ENCODE peak calls at places on chromosomes 12 and 14, in six cellular contexts. One of them, this sample, is unnamed.

GRCh38 chr12:54019924-54020586 is 8.2 kb upstream of the HOXC6 start:
- DNase-seq in NCI-H460: no peak
- DNase-seq in GM19239: no peak
- DNase-seq in smooth muscle cell of the brain vasculature: no peak
- DNase-seq in GM23338: no peak
- DNase-seq in endothelial cell: no peak
- DNase-seq in this sample: no peak

GRCh38 chr12:64221656-64222010 is 463 bp downstream of the KICS2 start:
- DNase-seq in endothelial cell: peak
- DNase-seq in smooth muscle cell of the brain vasculature: peak
- DNase-seq in GM19239: peak
- DNase-seq in GM23338: peak
- DNase-seq in NCI-H460: peak
- DNase-seq in this sample: peak

GRCh38 chr12:52650520-52651081 is 1.4 kb downstream of the KRT2 start:
- DNase-seq in smooth muscle cell of the brain vasculature: no peak
- DNase-seq in GM19239: no peak
- DNase-seq in NCI-H460: no peak
- DNase-seq in endothelial cell: no peak
- DNase-seq in GM23338: no peak
- DNase-seq in this sample: no peak

GRCh38 chr14:77044776-77045569 is 16.5 kb upstream of the IRF2BPL start:
- DNase-seq in smooth muscle cell of the brain vasculature: no peak
- DNase-seq in endothelial cell: no peak
- DNase-seq in GM19239: no peak
- DNase-seq in GM23338: peak
- DNase-seq in NCI-H460: no peak
- DNase-seq in this sample: no peak

GRCh38 chr14:63308723-63309317 is 9.9 kb downstream of the GPHB5 start:
- DNase-seq in smooth muscle cell of the brain vasculature: no peak
- DNase-seq in NCI-H460: peak
- DNase-seq in GM19239: no peak
- DNase-seq in endothelial cell: peak
- DNase-seq in GM23338: peak
- DNase-seq in this sample: no peak

GRCh38 chr12:53071591-53072551 is 7.3 kb downstream of the SPRYD3 start:
- DNase-seq in smooth muscle cell of the brain vasculature: no peak
- DNase-seq in NCI-H460: no peak
- DNase-seq in GM23338: no peak
- DNase-seq in GM19239: no peak
- DNase-seq in endothelial cell: no peak
- DNase-seq in this sample: no peak

GRCh38 chr14:34713681-34714319 is 593 bp downstream of the CFL2 start:
- DNase-seq in GM19239: no peak
- DNase-seq in NCI-H460: no peak
- DNase-seq in endothelial cell: no peak
- DNase-seq in smooth muscle cell of the brain vasculature: no peak
- DNase-seq in GM23338: peak
- DNase-seq in this sample: no peak

GRCh38 chr14:37637341-37637740 is 41.9 kb downstream of the TTC6 start:
- DNase-seq in GM23338: peak
- DNase-seq in NCI-H460: no peak
- DNase-seq in GM19239: no peak
- DNase-seq in smooth muscle cell of the brain vasculature: no peak
- DNase-seq in endothelial cell: no peak
- DNase-seq in this sample: no peak

GRCh38 chr12:24996820-24997219 is 47.9 kb upstream of the BCAT1 start:
- DNase-seq in endothelial cell: no peak
- DNase-seq in smooth muscle cell of the brain vasculature: no peak
- DNase-seq in GM19239: no peak
- DNase-seq in NCI-H460: no peak
- DNase-seq in GM23338: no peak
- DNase-seq in this sample: no peak

GRCh38 chr14:37253905-37254304 is 56.2 kb downstream of the MIPOL1 start:
- DNase-seq in endothelial cell: no peak
- DNase-seq in smooth muscle cell of the brain vasculature: peak
- DNase-seq in GM19239: no peak
- DNase-seq in GM23338: no peak
- DNase-seq in NCI-H460: no peak
- DNase-seq in this sample: no peak

GRCh38 chr12:15939111-15939510 is 28.0 kb downstream of the DERA start:
- DNase-seq in GM19239: no peak
- DNase-seq in NCI-H460: no peak
- DNase-seq in GM23338: no peak
- DNase-seq in endothelial cell: no peak
- DNase-seq in smooth muscle cell of the brain vasculature: no peak
- DNase-seq in this sample: no peak

GRCh38 chr14:77186911-77187648 is 5.5 kb downstream of the TMEM63C start:
- DNase-seq in NCI-H460: no peak
- DNase-seq in smooth muscle cell of the brain vasculature: no peak
- DNase-seq in endothelial cell: no peak
- DNase-seq in GM19239: no peak
- DNase-seq in GM23338: peak
- DNase-seq in this sample: peak

GRCh38 chr12:29427964-29428363 is 47.0 kb upstream of the ERGIC2 start:
- DNase-seq in NCI-H460: no peak
- DNase-seq in smooth muscle cell of the brain vasculature: no peak
- DNase-seq in GM23338: peak
- DNase-seq in endothelial cell: no peak
- DNase-seq in GM19239: peak
- DNase-seq in this sample: peak

GRCh38 chr12:65195387-65196055 is 26.1 kb downstream of the LEMD3 start:
- DNase-seq in smooth muscle cell of the brain vasculature: no peak
- DNase-seq in NCI-H460: no peak
- DNase-seq in GM19239: no peak
- DNase-seq in GM23338: peak
- DNase-seq in endothelial cell: no peak
- DNase-seq in this sample: no peak

GRCh38 chr12:62846506-62846905 is 88.4 kb downstream of the PPM1H start:
- DNase-seq in smooth muscle cell of the brain vasculature: no peak
- DNase-seq in GM23338: no peak
- DNase-seq in GM19239: no peak
- DNase-seq in endothelial cell: no peak
- DNase-seq in NCI-H460: no peak
- DNase-seq in this sample: no peak

GRCh38 chr12:828726-829395 is 76.5 kb downstream of the WNK1 start:
- DNase-seq in NCI-H460: no peak
- DNase-seq in endothelial cell: no peak
- DNase-seq in GM23338: no peak
- DNase-seq in GM19239: no peak
- DNase-seq in smooth muscle cell of the brain vasculature: no peak
- DNase-seq in this sample: no peak

This sample was measured in NT2/D1.